ENCODE peak calls at places on chromosomes 2 and 18, in nine cellular contexts. M is upper lobe of right lung; E is IMR-90; D is adrenal gland; B is HL-60; Y is effector memory CD4-positive, alpha-beta T cell; F is GM23248; I is astrocyte; U is left ventricle myocardium inferior. X is an unnamed sample. For H3K27me3, the result is how much of the 10 kb centered on the place peaks cover.

GRCh38 chr2:28895189-28895893 is 874 bp downstream of the WDR43 start:
- DNase-seq in I (peak), E (peak), U (peak), B (no peak), D (peak), M (peak), F (peak), Y (no peak), X (no peak)

GRCh38 chr18:23284629-23285028 is 149.3 kb downstream of the CABLES1 start:
- DNase-seq in E (no peak), M (no peak), F (no peak), B (no peak), U (no peak), I (no peak), D (no peak), Y (no peak), X (no peak)

GRCh38 chr2:17643031-17643615 is 102.6 kb downstream of the VSNL1 start:
- DNase-seq in E (peak), D (peak), Y (no peak), U (no peak), B (peak), I (peak), M (no peak), F (peak), X (peak)

GRCh38 chr18:3321133-3321812 is 59.3 kb downstream of the MYL12B start:
- DNase-seq in F (peak), Y (no peak), D (peak), B (no peak), U (no peak), I (peak), M (no peak), E (peak), X (no peak)

GRCh38 chr2:58973831-58974281 is 732.7 kb upstream of the FANCL start:
- DNase-seq in U (no peak), Y (no peak), I (peak), E (no peak), F (no peak), B (no peak), D (no peak), M (no peak), X (no peak)

GRCh38 chr18:56756971-56757370 is 105.8 kb downstream of the WDR7 start:
- DNase-seq in B (no peak), D (peak), U (no peak), F (no peak), M (no peak), E (no peak), Y (no peak), I (no peak), X (no peak)

GRCh38 chr2:225104971-225105370 is 62.7 kb upstream of the DOCK10 start:
- DNase-seq in I (peak), E (no peak), U (no peak), D (no peak), F (peak), B (no peak), Y (no peak), M (no peak), X (no peak)

GRCh38 chr2:182426082-182426914 is 538 bp downstream of the PDE1A start:
- DNase-seq in B (no peak), Y (no peak), U (no peak), E (peak), M (no peak), I (no peak), F (peak), D (no peak), X (no peak)

GRCh38 chr2:14759086-14759485 is 126.6 kb downstream of the LRATD1 start:
- DNase-seq in F (no peak), Y (no peak), U (no peak), E (no peak), I (no peak), M (no peak), D (peak), B (no peak), X (no peak)

GRCh38 chr2:56753182-56753581 is 569.4 kb downstream of the CCDC85A start:
- DNase-seq in U (no peak), B (no peak), M (no peak), D (no peak), F (no peak), I (no peak), Y (no peak), E (no peak), X (no peak)

GRCh38 chr2:80560298-80560697 is 255.7 kb upstream of the LRRTM1 start:
- DNase-seq in F (no peak), M (no peak), D (no peak), U (no peak), Y (no peak), B (no peak), I (no peak), E (no peak), X (no peak)

GRCh38 chr2:24021122-24021998 is 11.5 kb downstream of the MFSD2B start:
- DNase-seq in B (no peak), Y (no peak), I (no peak), M (no peak), F (peak), E (no peak), U (no peak), D (no peak), X (no peak)

GRCh38 chr2:137287934-137288639 is 522.7 kb downstream of the THSD7B start:
- DNase-seq in U (no peak), E (no peak), B (no peak), Y (no peak), M (no peak), D (no peak), F (peak), I (no peak), X (no peak)

GRCh38 chr2:190139371-190139770 is 76.8 kb upstream of the MSTN start:
- DNase-seq in U (no peak), D (no peak), B (no peak), F (no peak), M (no peak), Y (no peak), I (no peak), E (no peak), X (no peak)

GRCh38 chr2:81703831-81704230 is 1399.3 kb upstream of the LRRTM1 start:
- DNase-seq in M (no peak), E (no peak), F (no peak), B (no peak), D (no peak), I (no peak), U (no peak), Y (no peak), X (no peak)

GRCh38 chr2:27891820-27892105 is 1.2 kb downstream of the BABAM2 start:
- DNase-seq in E (peak), M (no peak), I (peak), F (peak), D (no peak), B (no peak), Y (no peak), U (no peak), X (no peak)

GRCh38 chr2:194822657-194823056 is 834.4 kb upstream of the SLC39A10 start:
- DNase-seq in E (no peak), U (no peak), I (no peak), F (no peak), M (no peak), B (no peak), Y (no peak), D (no peak), X (no peak)

GRCh38 chr2:45256867-45257641 is 247.8 kb upstream of the SIX2 start:
- DNase-seq in F (no peak), U (no peak), M (no peak), D (no peak), B (no peak), E (peak), Y (no peak), I (no peak), X (no peak)

GRCh38 chr2:429575-430254 is 141.8 kb upstream of the ALKAL2 start:
- DNase-seq in M (no peak), I (no peak), Y (no peak), U (no peak), F (no peak), D (no peak), E (no peak), B (no peak), X (no peak)

GRCh38 chr18:76494181-76494540 is 881 bp downstream of the ZNF516 start:
- DNase-seq in B (no peak), U (no peak), I (peak), F (peak), E (peak), M (no peak), D (no peak), Y (no peak), X (no peak)

GRCh38 chr2:222442665-222443064 is 18.3 kb downstream of the SGPP2 start:
- DNase-seq in B (no peak), I (no peak), D (no peak), F (no peak), Y (no peak), M (no peak), E (no peak), U (no peak), X (no peak)

GRCh38 chr2:99217929-99218501 is 37.0 kb downstream of the MRPL30 start:
- DNase-seq in Y (no peak), F (no peak), M (no peak), D (no peak), I (no peak), E (peak), U (no peak), B (no peak), X (no peak)

GRCh38 chr18:616380-616995 is 19.7 kb downstream of the CLUL1 start:
- DNase-seq in B (peak), F (peak), M (no peak), D (no peak), Y (no peak), E (peak), I (peak), U (no peak), X (no peak)

GRCh38 chr2:138275881-138276280 is 225.7 kb upstream of the SPOPL start:
- DNase-seq in B (no peak), Y (no peak), F (peak), E (peak), D (no peak), U (no peak), I (peak), M (no peak), X (peak)

GRCh38 chr2:47259829-47260228 is 104.7 kb upstream of the STPG4 start:
- DNase-seq in U (no peak), Y (no peak), F (no peak), B (no peak), M (no peak), I (no peak), D (no peak), E (no peak), X (no peak)

GRCh38 chr2:239824051-239824694 is 201.0 kb downstream of the NDUFA10 start:
- DNase-seq in D (peak), M (peak), Y (no peak), I (no peak), U (no peak), F (peak), B (no peak), E (no peak), X (no peak)
- H3K4me3 ChIP-seq in D (no peak), M (no peak), Y (no peak), I (no peak), U (no peak), F (no peak), B (no peak), E (no peak), X (no peak)

DNA sequence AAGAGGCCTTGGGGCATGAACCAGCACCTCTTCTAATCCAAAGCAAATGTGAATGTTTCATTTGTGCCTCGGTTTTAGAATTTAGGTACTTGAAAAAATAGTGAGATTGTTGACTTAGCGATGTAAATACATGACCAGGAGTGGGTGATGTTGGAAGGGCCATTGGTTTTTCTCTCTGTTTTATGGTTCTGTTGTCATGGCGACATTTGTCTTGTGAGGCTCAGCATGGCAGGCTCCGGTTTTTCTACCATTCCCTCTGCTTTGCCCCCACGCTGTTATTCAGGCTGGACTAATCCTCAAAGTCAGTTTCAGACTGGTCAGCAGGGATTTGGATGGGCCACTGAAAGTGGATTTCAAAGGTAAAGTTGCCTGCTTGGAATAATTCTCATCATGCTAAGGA is 255.4 kb downstream of the ALPK2 start:
- DNase-seq in B (no peak), F (no peak), E (no peak), D (no peak), I (no peak), M (no peak), Y (no peak), U (no peak), X (no peak)
- H3K27me3 ChIP-seq in B (under half), F (under half), E (under half), D (under half), I (under half), M (under half), Y (under half), U (under half), X (under half)

DNA sequence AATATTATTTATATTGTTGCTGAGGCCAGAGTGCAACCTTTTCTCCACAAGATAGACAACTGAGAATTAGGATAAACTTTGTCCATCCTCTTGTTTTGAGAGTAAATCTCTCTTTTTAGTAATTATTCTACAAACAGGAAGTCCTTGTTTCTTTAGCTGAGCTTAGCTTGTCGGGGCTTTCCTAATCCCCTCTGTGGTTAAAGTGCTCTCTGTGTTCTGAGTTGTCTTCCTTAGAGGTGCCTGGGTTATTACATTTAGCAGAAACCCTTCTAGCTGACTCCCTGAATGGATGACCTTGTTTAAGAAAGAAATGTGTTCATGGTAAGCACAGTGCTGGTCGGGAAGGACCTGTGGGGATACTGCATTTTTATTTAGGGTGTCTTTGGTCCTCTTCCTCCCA is 12.7 kb downstream of the USP39 start:
- DNase-seq in E (no peak), U (no peak), M (no peak), I (no peak), B (no peak), F (no peak), D (no peak), Y (no peak), X (no peak)
- H3K27ac ChIP-seq in E (no peak), U (no peak), M (no peak), I (no peak), B (no peak), F (no peak), D (no peak), Y (peak), X (no peak)

DNA sequence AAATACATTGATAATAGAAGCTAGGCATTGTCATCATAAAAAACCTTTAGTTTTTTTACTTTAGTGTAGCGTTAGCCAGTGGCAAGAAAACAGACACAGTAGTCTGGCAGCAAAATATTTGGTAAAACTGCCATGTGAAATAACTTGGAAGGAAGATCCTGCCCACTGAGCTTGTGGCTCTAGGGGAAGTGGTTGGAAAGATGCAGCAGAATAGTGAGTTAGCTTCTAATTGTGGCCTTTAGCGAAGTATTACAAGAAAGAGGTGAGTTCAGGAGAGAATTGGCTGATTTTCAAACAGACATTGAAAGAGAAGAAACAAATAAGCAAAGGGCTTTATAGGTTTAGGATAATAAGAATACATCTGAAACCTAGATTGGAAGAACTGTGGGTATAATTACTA is 1887.8 kb upstream of the CELF4 start:
- DNase-seq in B (no peak), U (no peak), F (peak), D (no peak), Y (no peak), E (no peak), M (no peak), I (no peak), X (no peak)
- H3K4me3 ChIP-seq in B (no peak), U (peak), F (peak), D (no peak), Y (no peak), E (no peak), M (no peak), I (no peak), X (no peak)

GRCh38 chr2:5692561-5693287 is 540 bp downstream of the SOX11 start:
- DNase-seq in U (no peak), B (no peak), E (peak), F (peak), D (no peak), I (peak), M (no peak), Y (no peak), X (no peak)

GRCh38 chr2:5695641-5696350 is 3.6 kb downstream of the SOX11 start:
- DNase-seq in M (no peak), I (peak), F (peak), D (no peak), Y (no peak), B (no peak), E (peak), U (no peak), X (no peak)

GRCh38 chr2:5694016-5694690 is 2.0 kb downstream of the SOX11 start:
- DNase-seq in B (no peak), D (no peak), F (no peak), I (peak), U (no peak), M (no peak), Y (no peak), E (peak), X (no peak)

GRCh38 chr2:5691659-5692529 is at the start of gene SOX11:
- DNase-seq in E (peak), B (no peak), D (no peak), I (peak), F (peak), U (peak), M (no peak), Y (no peak), X (peak)

DNA sequence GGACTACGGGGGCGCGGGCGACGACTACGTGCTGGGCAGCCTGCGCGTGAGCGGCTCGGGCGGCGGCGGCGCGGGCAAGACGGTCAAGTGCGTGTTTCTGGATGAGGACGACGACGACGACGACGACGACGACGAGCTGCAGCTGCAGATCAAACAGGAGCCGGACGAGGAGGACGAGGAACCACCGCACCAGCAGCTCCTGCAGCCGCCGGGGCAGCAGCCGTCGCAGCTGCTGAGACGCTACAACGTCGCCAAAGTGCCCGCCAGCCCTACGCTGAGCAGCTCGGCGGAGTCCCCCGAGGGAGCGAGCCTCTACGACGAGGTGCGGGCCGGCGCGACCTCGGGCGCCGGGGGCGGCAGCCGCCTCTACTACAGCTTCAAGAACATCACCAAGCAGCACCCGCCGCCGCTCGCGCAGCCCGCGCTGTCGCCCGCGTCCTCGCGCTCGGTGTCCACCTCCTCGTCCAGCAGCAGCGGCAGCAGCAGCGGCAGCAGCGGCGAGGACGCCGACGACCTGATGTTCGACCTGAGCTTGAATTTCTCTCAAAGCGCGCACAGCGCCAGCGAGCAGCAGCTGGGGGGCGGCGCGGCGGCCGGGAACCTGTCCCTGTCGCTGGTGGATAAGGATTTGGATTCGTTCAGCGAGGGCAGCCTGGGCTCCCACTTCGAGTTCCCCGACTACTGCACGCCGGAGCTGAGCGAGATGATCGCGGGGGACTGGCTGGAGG is 1.3 kb downstream of the SOX11 start:
- DNase-seq in Y (no peak), D (no peak), M (no peak), E (peak), F (peak), B (no peak), U (no peak), I (peak), X (no peak)
- H3K27me3 ChIP-seq in Y (under half), D (half or more), M (half or more), E (under half), F (under half), B (under half), U (half or more), I (under half), X (under half)

GRCh38 chr2:233083782-233084181 is 23.6 kb downstream of the INPP5D start:
- DNase-seq in U (no peak), F (no peak), Y (no peak), D (no peak), I (no peak), E (no peak), B (no peak), M (peak), X (no peak)
- H3K27ac ChIP-seq in U (peak), F (no peak), Y (peak), D (peak), I (no peak), E (no peak), B (peak), M (peak), X (no peak)

GRCh38 chr2:48343571-48344440 is 186.1 kb upstream of the STON1 start:
- DNase-seq in U (no peak), I (peak), D (no peak), M (no peak), E (peak), F (peak), Y (no peak), B (no peak), X (peak)

GRCh38 chr2:48346124-48346536 is 183.8 kb upstream of the STON1 start:
- DNase-seq in M (no peak), F (peak), U (peak), Y (no peak), E (peak), I (peak), B (no peak), D (peak), X (peak)

GRCh38 chr2:48345176-48345575 is 184.8 kb upstream of the STON1 start:
- DNase-seq in I (no peak), U (no peak), B (no peak), M (no peak), D (no peak), Y (no peak), E (no peak), F (no peak), X (no peak)

GRCh38 chr2:48343154-48343553 is 186.8 kb upstream of the STON1 start:
- DNase-seq in I (no peak), E (no peak), D (no peak), B (no peak), U (no peak), F (no peak), M (no peak), Y (no peak), X (no peak)

DNA sequence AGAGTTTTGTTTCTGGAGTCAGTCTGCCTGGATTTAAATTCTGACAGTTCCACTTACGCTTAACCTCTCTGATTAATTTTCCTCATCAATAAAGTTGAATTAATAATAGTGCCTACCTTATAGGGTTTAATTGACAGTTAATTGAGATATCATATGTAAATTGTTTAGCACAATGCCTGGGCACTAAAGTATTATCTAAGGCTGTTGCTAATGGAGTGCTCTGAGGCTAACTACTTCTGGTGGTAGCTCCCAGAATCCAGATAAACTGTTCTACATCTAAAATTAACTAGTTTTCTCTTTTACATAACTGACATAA is 185.6 kb upstream of the STON1 start:
- DNase-seq in I (no peak), B (no peak), Y (no peak), D (no peak), M (no peak), U (no peak), E (no peak), F (no peak), X (no peak)
- H3K4me3 ChIP-seq in I (peak), B (no peak), Y (peak), D (peak), M (peak), U (peak), E (no peak), F (peak), X (no peak)

X was measured in AG04450.